ENCODE peak calls at places on chromosomes 6 and 20, in eight cellular contexts. S is stomach, U is breast epithelium, W is HCT116, J is HepG2, T is upper lobe of left lung, V is suprapubic skin, Y is endothelial cell of umbilical vein. F is an unnamed sample.

GRCh38 chr6:140001851-140002301 is 627.4 kb upstream of the CITED2 start:
- DNase-seq in S (no peak), U (no peak), W (no peak), J (no peak), T (no peak), V (no peak), Y (no peak), F (no peak)

GRCh38 chr6:151807513-151808330 is at the start of gene ESR1:
- DNase-seq in S (peak; percentile 28), U (peak; percentile 90), W (no peak), J (no peak), T (peak; percentile 22), V (no peak), Y (peak; percentile 20), F (peak; percentile 66)

GRCh38 chr6:89050155-89050554 is 30.4 kb upstream of the PNRC1 start:
- DNase-seq in S (no peak), U (peak; percentile 62), W (no peak), J (peak; percentile 23), T (peak; percentile 60), V (peak; percentile 82), Y (no peak), F (peak; percentile 87)

GRCh38 chr6:106194949-106195919 is 109.1 kb downstream of the PRDM1 start:
- DNase-seq in S (no peak), U (no peak), W (peak; percentile 76), J (no peak), T (no peak), V (no peak), Y (no peak), F (no peak)

GRCh38 chr6:164106345-164106769 is 691.8 kb downstream of the QKI start:
- DNase-seq in S (no peak), U (no peak), W (no peak), J (peak; percentile 16), T (no peak), V (no peak), Y (peak; percentile 31), F (no peak)

GRCh38 chr6:27318973-27319372 is 6.9 kb upstream of the POM121L2 start:
- DNase-seq in S (no peak), U (no peak), W (no peak), J (no peak), T (no peak), V (no peak), Y (no peak), F (no peak)

GRCh38 chr6:161418458-161418945 is 144.6 kb upstream of the AGPAT4 start:
- DNase-seq in S (no peak), U (no peak), W (peak; percentile 68), J (peak; percentile 56), T (no peak), V (no peak), Y (peak; percentile 73), F (no peak)

GRCh38 chr6:75884822-75885221 is 135.8 kb downstream of the MYO6 start:
- DNase-seq in S (no peak), U (no peak), W (no peak), J (no peak), T (no peak), V (no peak), Y (no peak), F (no peak)

GRCh38 chr20:19901226-19901625 is 115.9 kb upstream of the NAA20 start:
- DNase-seq in S (no peak), U (no peak), W (no peak), J (no peak), T (no peak), V (no peak), Y (no peak), F (no peak)

GRCh38 chr20:47925603-47926002 is 140.3 kb upstream of the SULF2 start:
- DNase-seq in S (no peak), U (no peak), W (no peak), J (no peak), T (no peak), V (no peak), Y (no peak), F (no peak)

GRCh38 chr6:105993769-105994521 is 92.2 kb upstream of the PRDM1 start:
- DNase-seq in S (no peak), U (no peak), W (no peak), J (no peak), T (no peak), V (no peak), Y (peak; percentile 4), F (no peak)

GRCh38 chr20:46376196-46376785 is 30.1 kb downstream of the ELMO2 start:
- DNase-seq in S (no peak), U (no peak), W (no peak), J (no peak), T (no peak), V (no peak), Y (no peak), F (no peak)

GRCh38 chr6:55664581-55665223 is 85.7 kb upstream of the HMGCLL1 start:
- DNase-seq in S (no peak), U (no peak), W (no peak), J (no peak), T (no peak), V (no peak), Y (no peak), F (no peak)

GRCh38 chr6:30830438-30830837 is 53.9 kb upstream of the DDR1 start:
- DNase-seq in S (no peak), U (no peak), W (no peak), J (no peak), T (peak; percentile 44), V (no peak), Y (no peak), F (no peak)

GRCh38 chr6:30835576-30835975 is 48.7 kb upstream of the DDR1 start:
- DNase-seq in S (no peak), U (no peak), W (no peak), J (no peak), T (no peak), V (no peak), Y (no peak), F (no peak)

GRCh38 chr6:30834643-30835042 is 49.7 kb upstream of the DDR1 start:
- DNase-seq in S (no peak), U (no peak), W (no peak), J (no peak), T (no peak), V (no peak), Y (no peak), F (no peak)

GRCh38 chr6:30829639-30830250 is 54.6 kb upstream of the DDR1 start:
- DNase-seq in S (no peak), U (no peak), W (no peak), J (peak; percentile 63), T (no peak), V (no peak), Y (no peak), F (no peak)

GRCh38 chr6:30832864-30833263 is 51.5 kb upstream of the DDR1 start:
- DNase-seq in S (no peak), U (no peak), W (no peak), J (no peak), T (no peak), V (no peak), Y (no peak), F (no peak)
- H3K4me3 ChIP-seq in S (no peak overlapping the region), U (no peak overlapping the region), W (no peak overlapping the region), J (no peak overlapping the region), T (no peak overlapping the region), V (no peak overlapping the region), Y (no peak overlapping the region), F (no peak overlapping the region)

DNA sequence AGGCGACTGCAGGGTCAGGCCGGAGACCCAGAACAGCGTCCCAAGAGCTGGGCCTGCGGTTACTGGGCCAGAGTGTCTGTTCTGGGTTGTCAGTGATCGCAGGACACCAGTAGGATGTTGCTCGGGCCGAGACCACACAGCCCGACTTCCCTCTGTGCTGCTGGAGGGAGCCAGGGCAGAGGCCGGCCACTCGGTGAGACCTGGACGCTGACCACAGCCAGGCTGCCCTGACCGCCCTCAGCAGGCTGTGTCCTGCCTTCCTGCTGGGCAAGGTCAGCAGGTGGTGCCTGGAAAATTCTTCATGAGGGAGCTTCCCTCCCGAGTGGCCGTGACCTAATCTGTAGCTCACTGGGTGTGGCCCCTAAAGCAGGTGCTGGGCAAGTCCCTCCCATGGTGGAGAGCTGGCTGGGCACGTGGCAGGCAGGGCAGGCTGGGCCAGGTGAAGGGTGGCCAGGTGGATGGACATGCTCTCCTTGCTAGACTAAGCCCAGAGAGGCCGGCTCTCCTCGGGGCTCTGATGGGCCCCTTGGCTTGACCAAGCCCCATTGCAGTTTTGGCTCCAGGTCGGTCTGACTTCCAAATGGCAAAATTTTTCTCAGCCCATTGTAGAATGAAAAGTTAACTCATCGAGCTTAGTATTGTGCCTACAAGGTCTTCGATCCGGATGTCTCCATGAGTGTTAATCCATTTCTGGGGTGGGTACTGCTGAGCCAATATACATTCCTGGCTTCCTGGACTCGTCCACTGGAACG is 1.9 kb downstream of the SLCO4A1 start:
- DNase-seq in S (peak; percentile 80), U (no peak), W (no peak), J (no peak), T (no peak), V (no peak), Y (no peak), F (no peak)
- TF ChIP-seq POLR2AphosphoS5 in S (peak; percentile 72), U (no peak), W (no peak), J (no peak), T (no peak), V (no peak), Y (no peak), F (no peak)

GRCh38 chr20:59971428-59971827 is 13.2 kb downstream of the CDH26 start:
- DNase-seq in S (no peak), U (no peak), W (no peak), J (no peak), T (no peak), V (no peak), Y (no peak), F (no peak)

GRCh38 chr20:59977086-59977485 is 18.9 kb downstream of the CDH26 start:
- DNase-seq in S (no peak), U (no peak), W (no peak), J (no peak), T (no peak), V (no peak), Y (no peak), F (no peak)

GRCh38 chr20:59972037-59972801 is 14.0 kb downstream of the CDH26 start:
- DNase-seq in S (no peak), U (no peak), W (no peak), J (no peak), T (peak; percentile 54), V (no peak), Y (no peak), F (no peak)

DNA sequence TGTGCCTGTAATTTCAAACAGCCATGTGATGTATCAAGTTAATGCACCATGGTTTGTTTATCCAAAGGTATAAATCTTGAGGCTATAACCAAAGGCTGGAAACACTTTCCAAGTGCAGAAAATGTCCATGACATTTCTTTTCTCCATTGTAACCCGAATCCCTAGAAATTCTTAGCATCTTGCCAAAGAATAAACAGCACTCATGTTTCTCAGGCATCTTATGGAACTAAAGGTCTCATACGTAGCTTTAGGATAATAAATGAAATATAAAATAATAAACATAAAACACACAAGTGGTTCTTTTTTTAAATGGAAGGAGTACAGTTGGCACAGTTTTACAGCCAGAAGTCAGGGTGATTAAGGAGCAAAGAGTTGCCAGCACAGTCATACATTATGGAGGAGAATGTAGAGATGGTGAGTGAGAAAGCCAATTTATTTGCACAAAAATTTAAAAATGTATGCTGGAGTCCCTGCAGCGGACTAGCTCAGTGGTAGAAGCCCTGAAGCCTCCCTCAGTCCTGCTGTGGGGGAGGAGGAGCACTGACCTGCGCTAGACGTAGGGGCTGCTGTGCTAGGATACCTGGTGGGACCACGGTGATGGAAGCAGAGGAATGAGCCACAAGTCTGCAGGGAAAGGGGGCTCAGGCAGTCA is 18.1 kb downstream of the CDH26 start:
- DNase-seq in S (no peak), U (no peak), W (no peak), J (no peak), T (no peak), V (no peak), Y (no peak), F (no peak)
- TF ChIP-seq POLR2A in S (no peak), U (no peak), W (no peak), J (no peak), T (no peak), V (no peak), Y (no peak), F (no peak)

GRCh38 chr6:92267335-92267734 is 1152.0 kb downstream of the EPHA7 start:
- DNase-seq in S (no peak), U (no peak), W (no peak), J (no peak), T (no peak), V (no peak), Y (no peak), F (no peak)
- H3K4me3 ChIP-seq in S (no peak overlapping the region), U (no peak overlapping the region), W (no peak overlapping the region), J (no peak overlapping the region), T (no peak overlapping the region), V (no peak overlapping the region), Y (no peak overlapping the region), F (no peak overlapping the region)

F was measured in sigmoid colon.